ENCODE peak calls at places on chromosomes 7 and 10, in five cellular contexts. F is GM04503, N is T-helper 1 cell, C is colonic mucosa, A is nucleus accumbens. B is an unnamed sample.

GRCh38 chr10:96638696-96639095 is 51.9 kb upstream of the TM9SF3 start:
- DNase-seq in C (no peak), A (no peak), F (no peak), N (no peak), B (no peak)

GRCh38 chr7:26156454-26157365 is 4.7 kb downstream of the NFE2L3 start:
- DNase-seq in N (peak; percentile 51), C (no peak), F (peak; percentile 45), A (no peak), B (peak; percentile 98)

GRCh38 chr10:927131-927530 is 4.4 kb downstream of the LARP4B start:
- DNase-seq in F (no peak), N (no peak), C (no peak), A (no peak), B (no peak)

GRCh38 chr10:133318494-133319127 is 9.9 kb downstream of the ZNF511 start:
- DNase-seq in A (no peak), F (no peak), C (peak; percentile 60), N (peak; percentile 63), B (peak; percentile 56)

GRCh38 chr10:3103646-3104045 is 36.3 kb downstream of the PFKP start:
- DNase-seq in F (no peak), N (no peak), A (no peak), C (no peak), B (no peak)

GRCh38 chr7:127650842-127651555 is 995 bp upstream of the SND1 start:
- DNase-seq in F (no peak), C (no peak), A (no peak), N (no peak), B (no peak)

GRCh38 chr10:50999163-50999562 is 75.1 kb upstream of the PRKG1 start:
- DNase-seq in C (no peak), A (no peak), F (no peak), N (no peak), B (no peak)

GRCh38 chr10:103652599-103653281 is 159.2 kb downstream of the NEURL1 start:
- DNase-seq in C (peak; percentile 86), F (no peak), A (no peak), N (no peak), B (no peak)

GRCh38 chr7:47291461-47292051 is 290.4 kb downstream of the TNS3 start:
- DNase-seq in A (no peak), N (no peak), C (peak; percentile 19), F (peak; percentile 92), B (peak; percentile 44)

GRCh38 chr7:80439894-80440811 is 71.7 kb downstream of the GNAT3 start:
- DNase-seq in A (no peak), C (no peak), N (no peak), F (peak; percentile 77), B (no peak)

GRCh38 chr7:109062798-109063197 is 493.1 kb downstream of the DNAJB9 start:
- DNase-seq in C (no peak), F (no peak), N (no peak), A (no peak), B (no peak)

GRCh38 chr7:146235210-146235609 is 118.6 kb downstream of the CNTNAP2 start:
- DNase-seq in F (no peak), A (no peak), N (no peak), C (no peak), B (no peak)

GRCh38 chr10:126663328-126663727 is 7.2 kb downstream of the C10orf90 start:
- DNase-seq in C (no peak), A (peak; percentile 86), F (peak; percentile 90), N (no peak), B (no peak)

GRCh38 chr10:7756360-7756992 is 31.3 kb downstream of the KIN start:
- DNase-seq in A (no peak), F (no peak), N (no peak), C (peak; percentile 37), B (no peak)

GRCh38 chr10:124671486-124672075 is 72.6 kb downstream of the FAM53B start:
- DNase-seq in C (no peak), F (no peak), A (peak; percentile 80), N (no peak), B (peak; percentile 42)

GRCh38 chr7:35555934-35556333 is 139.0 kb downstream of the HERPUD2 start:
- DNase-seq in F (no peak), C (no peak), A (no peak), N (no peak), B (no peak)

GRCh38 chr10:122435212-122435827 is 19.1 kb upstream of the ARMS2 start:
- DNase-seq in N (no peak), C (no peak), A (no peak), F (no peak), B (no peak)

GRCh38 chr10:49223205-49223604 is 35.0 kb upstream of the TMEM273 start:
- DNase-seq in C (no peak), A (no peak), N (no peak), F (no peak), B (no peak)

GRCh38 chr7:100472121-100472851 is 6.7 kb downstream of the TSC22D4 start:
- DNase-seq in A (no peak), F (no peak), N (no peak), C (no peak), B (no peak)

GRCh38 chr7:140213684-140214074 is 36.9 kb upstream of the KDM7A start:
- DNase-seq in N (no peak), A (no peak), C (no peak), F (no peak), B (peak; percentile 26)

GRCh38 chr7:29255839-29256782 is 61.5 kb downstream of the CHN2 start:
- DNase-seq in F (no peak), N (no peak), A (no peak), C (no peak), B (peak; percentile 98)

GRCh38 chr10:57654856-57655255 is 612.8 kb downstream of the IPMK start:
- DNase-seq in F (no peak), N (no peak), C (no peak), A (no peak), B (no peak)

GRCh38 chr7:138089080-138089901 is 13.0 kb downstream of the AKR1D1 start:
- DNase-seq in F (no peak), C (no peak), A (no peak), N (no peak), B (no peak)

GRCh38 chr10:124744047-124744687 is at the start of gene FAM53B:
- DNase-seq in A (no peak), F (no peak), N (peak; percentile 73), C (peak; percentile 84), B (peak; percentile 72)

GRCh38 chr10:11793762-11794479 is 29.2 kb upstream of the PROSER2 start:
- DNase-seq in F (no peak), C (no peak), N (no peak), A (no peak), B (peak; percentile 93)

GRCh38 chr7:107128217-107128616 is 40.6 kb upstream of the HBP1 start:
- DNase-seq in C (no peak), F (no peak), A (no peak), N (no peak), B (no peak)

GRCh38 chr10:12186324-12186723 is 9.4 kb downstream of the NUDT5 start:
- DNase-seq in A (no peak), N (no peak), F (no peak), C (no peak), B (no peak)

GRCh38 chr10:84683550-84683949 is 355.2 kb downstream of the CCSER2 start:
- DNase-seq in N (no peak), C (no peak), A (no peak), F (no peak), B (no peak)

GRCh38 chr7:46440186-46440585 is 519.1 kb upstream of the IGFBP3 start:
- DNase-seq in F (no peak), A (no peak), N (no peak), C (no peak), B (peak; percentile 29)

GRCh38 chr7:132656846-132657776 is 80.8 kb upstream of the PLXNA4 start:
- DNase-seq in C (no peak), A (no peak), F (no peak), N (no peak), B (no peak)

GRCh38 chr10:10872035-10872673 is 145.5 kb upstream of the CELF2 start:
- DNase-seq in A (no peak), F (peak; percentile 83), N (no peak), C (no peak), B (peak; percentile 32)

GRCh38 chr10:100561005-100561404 is 25.3 kb downstream of the HIF1AN start:
- DNase-seq in A (no peak), N (no peak), C (no peak), F (no peak), B (no peak)

GRCh38 chr10:108775911-108776475 is 1147.3 kb downstream of the XPNPEP1 start:
- DNase-seq in A (no peak), C (no peak), F (no peak), N (no peak), B (no peak)

GRCh38 chr10:22611425-22612111 is 102.8 kb downstream of the PIP4K2A start:
- DNase-seq in A (no peak), F (no peak), N (peak; percentile 75), C (no peak), B (no peak)

B was measured in PC-9.